ENCODE peak calls at places on chromosomes 16 and 17, in seven cellular contexts. L is sciatic nerve; W is fibroblast of gingiva; O is NCI-H1105; H is effector memory CD8-positive, alpha-beta T cell; N is stimulated activated CD8-positive, alpha-beta memory T cell treated with anti-CD3 and anti-CD28 coated beads, Interleukin-4, amount 100 ng/mL, for 48 hours; U is HTR-8/SVneo. C is an unnamed sample.

GRCh38 chr17:42814633-42815399 is 9.3 kb downstream of the BECN1 start:
- DNase-seq in L (no peak), W (peak; percentile 57), O (no peak), H (no peak), N (no peak), U (peak; percentile 83), C (no peak)

GRCh38 chr16:30407794-30408534 is 558 bp downstream of the ZNF771 start:
- DNase-seq in L (no peak), W (no peak), O (no peak), H (no peak), N (no peak), U (no peak), C (no peak)

GRCh38 chr17:17943281-17943984 is 28.8 kb downstream of the TOM1L2 start:
- DNase-seq in L (no peak), W (no peak), O (no peak), H (no peak), N (no peak), U (no peak), C (no peak)

GRCh38 chr17:77285594-77286390 is 145.0 kb downstream of the SEC14L1 start:
- DNase-seq in L (peak; percentile 77), W (peak; percentile 90), O (peak; percentile 31), H (no peak), N (no peak), U (peak; percentile 75), C (peak; percentile 65)

GRCh38 chr16:20359997-20360396 is 7.5 kb upstream of the UMOD start:
- DNase-seq in L (no peak), W (no peak), O (no peak), H (no peak), N (peak; percentile 25), U (no peak), C (no peak)

GRCh38 chr16:24504467-24505345 is 34.7 kb upstream of the RBBP6 start:
- DNase-seq in L (peak; percentile 61), W (peak; percentile 52), O (peak; percentile 34), H (peak; percentile 45), N (peak; percentile 65), U (peak; percentile 59), C (peak; percentile 53)

GRCh38 chr17:62670202-62670821 is 42.8 kb downstream of the MRC2 start:
- DNase-seq in L (peak; percentile 51), W (no peak), O (peak; percentile 49), H (no peak), N (no peak), U (no peak), C (no peak)

GRCh38 chr17:73255671-73256181 is 6.0 kb downstream of the CPSF4L start:
- DNase-seq in L (peak; percentile 78), W (no peak), O (no peak), H (peak; percentile 41), N (peak; percentile 79), U (peak; percentile 67), C (peak; percentile 72)

GRCh38 chr17:73481672-73482071 is 162.6 kb downstream of the SDK2 start:
- DNase-seq in L (no peak), W (no peak), O (no peak), H (no peak), N (no peak), U (no peak), C (no peak)

GRCh38 chr16:56547120-56547948 is 17.5 kb upstream of the MT4 start:
- DNase-seq in L (no peak), W (peak; percentile 47), O (peak; percentile 9), H (no peak), N (no peak), U (peak; percentile 80), C (no peak)

GRCh38 chr16:13557476-13557875 is 362.5 kb upstream of the ERCC4 start:
- DNase-seq in L (no peak), W (no peak), O (no peak), H (no peak), N (no peak), U (no peak), C (no peak)

GRCh38 chr16:813204-813915 is 12.8 kb upstream of the GNG13 start:
- DNase-seq in L (peak; percentile 78), W (no peak), O (no peak), H (no peak), N (peak; percentile 81), U (peak; percentile 69), C (peak; percentile 45)